ENCODE peak calls at places on chromosome 5, in seven cellular contexts. S is neural crest cell, V is dorsolateral prefrontal cortex, D is neural progenitor cell, O is progenitor cell of endocrine pancreas, Y is bronchial epithelial cell, M is ovary. Z is an unnamed sample.

GRCh38 chr5:138702166-138702826 is 50.9 kb upstream of the CTNNA1 start:
- DNase-seq in V (no peak), O (no peak), Y (no peak), D (no peak), S (no peak), M (no peak), Z (no peak)

GRCh38 chr5:36301858-36302603 is at the start of gene RANBP3L:
- DNase-seq in Y (peak), S (no peak), D (peak), M (no peak), O (no peak), V (no peak), Z (no peak)

GRCh38 chr5:133520062-133520461 is 92.3 kb downstream of the FSTL4 start:
- DNase-seq in S (no peak), O (no peak), V (no peak), D (no peak), M (no peak), Y (no peak), Z (no peak)

GRCh38 chr5:72480836-72481235 is 26.4 kb downstream of the ZNF366 start:
- DNase-seq in M (no peak), Y (no peak), V (no peak), D (no peak), O (no peak), S (no peak), Z (no peak)

GRCh38 chr5:64947031-64947430 is 178.3 kb downstream of the CWC27 start:
- DNase-seq in M (no peak), O (no peak), D (no peak), Y (peak), S (no peak), V (no peak), Z (no peak)

GRCh38 chr5:60492958-60493357 is 207.0 kb downstream of the DEPDC1B start:
- DNase-seq in V (no peak), Y (peak), O (no peak), M (no peak), D (no peak), S (no peak), Z (no peak)

GRCh38 chr5:66222455-66222854 is 78.4 kb downstream of the SREK1 start:
- DNase-seq in D (no peak), Y (no peak), V (no peak), S (no peak), M (no peak), O (no peak), Z (no peak)

GRCh38 chr5:112348915-112349314 is 70.2 kb downstream of the EPB41L4A start:
- DNase-seq in O (no peak), M (no peak), Y (no peak), S (no peak), V (no peak), D (no peak), Z (no peak)

GRCh38 chr5:41312478-41313060 is 99.2 kb upstream of the C6 start:
- DNase-seq in S (no peak), O (no peak), V (no peak), D (no peak), Y (no peak), M (no peak), Z (no peak)

GRCh38 chr5:1552469-1553255 is 28.9 kb upstream of the LPCAT1 start:
- DNase-seq in O (no peak), S (peak), Y (no peak), D (peak), V (peak), M (no peak), Z (peak)

GRCh38 chr5:134545070-134545868 is 19.8 kb downstream of the JADE2 start:
- DNase-seq in D (no peak), V (no peak), M (peak), Y (no peak), O (no peak), S (no peak), Z (peak)

GRCh38 chr5:137344723-137345322 is 154.3 kb downstream of the SPOCK1 start:
- DNase-seq in D (peak), V (no peak), Y (peak), M (no peak), O (peak), S (peak), Z (no peak)

GRCh38 chr5:17317499-17317898 is 100.1 kb downstream of the BASP1 start:
- DNase-seq in Y (no peak), D (no peak), V (no peak), O (no peak), M (no peak), S (no peak), Z (no peak)

GRCh38 chr5:454936-455335 is 12.0 kb downstream of the EXOC3 start:
- DNase-seq in O (no peak), V (peak), S (no peak), D (no peak), M (peak), Y (no peak), Z (no peak)
- TF ChIP-seq CTCF in O (no peak), V (no peak), S (no peak), D (no peak), M (no peak), Y (no peak), Z (no peak)

DNA sequence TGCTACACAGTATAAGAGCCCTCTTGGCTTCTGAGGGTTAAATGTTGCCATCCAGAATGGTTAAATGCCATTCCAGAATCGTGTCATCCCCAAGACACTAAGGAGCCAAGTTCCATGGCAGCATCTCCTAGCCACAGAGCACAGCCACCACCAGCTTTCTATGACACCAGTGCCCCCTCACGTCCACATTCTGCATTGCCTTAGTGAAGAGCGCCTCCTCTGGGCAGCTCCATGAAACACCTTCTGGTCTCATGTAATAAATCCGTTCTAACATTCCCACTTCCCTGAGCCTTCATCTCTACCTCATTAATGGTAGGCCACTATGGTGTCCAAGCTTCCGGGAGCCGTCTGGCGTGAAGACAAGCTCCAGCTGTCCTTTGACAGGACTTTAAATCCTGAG is 12.4 kb downstream of the CBY3 start:
- DNase-seq in V (no peak), S (peak), O (no peak), Y (peak), M (no peak), D (peak), Z (peak)
- TF ChIP-seq CTCF in V (peak), S (peak), O (peak), Y (peak), M (no peak), D (peak), Z (peak)

DNA sequence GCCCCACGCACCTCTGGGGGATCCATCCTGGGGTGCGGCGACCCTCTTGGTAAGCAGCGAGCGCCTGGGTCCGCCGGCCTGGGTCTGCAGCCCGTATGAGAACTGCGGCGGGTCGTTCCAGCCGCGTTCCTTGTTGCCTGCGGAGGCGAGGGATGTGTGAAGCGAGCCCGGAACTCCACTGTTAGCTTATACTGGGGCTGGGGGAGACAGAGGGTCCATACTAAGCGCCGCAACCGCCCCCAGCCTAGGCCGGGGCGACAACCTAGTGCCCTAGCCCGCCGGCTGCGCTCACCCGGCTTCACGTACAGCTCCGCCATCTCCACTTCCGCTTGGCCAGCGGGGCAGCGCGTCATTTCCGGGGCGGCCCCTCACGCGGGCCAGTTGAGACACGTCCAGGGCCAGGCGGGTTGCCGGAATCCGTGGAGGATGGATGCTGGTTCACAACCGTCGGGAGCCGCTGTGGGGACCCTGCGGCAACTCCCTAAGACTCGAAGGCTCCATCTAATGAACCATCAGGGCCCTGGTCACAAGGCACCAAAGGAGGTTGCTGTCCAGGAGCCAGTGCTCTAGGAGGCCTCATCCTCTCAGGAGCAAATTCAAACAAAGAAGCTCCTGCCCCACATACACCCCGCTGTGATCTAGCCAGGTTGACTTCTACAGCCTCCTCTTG is at the start of gene SRA1:
- DNase-seq in O (peak), S (peak), D (peak), V (peak), M (peak), Y (peak), Z (peak)
- TF ChIP-seq CTCF in O (no peak), S (no peak), D (no peak), V (no peak), M (no peak), Y (no peak), Z (no peak)

DNA sequence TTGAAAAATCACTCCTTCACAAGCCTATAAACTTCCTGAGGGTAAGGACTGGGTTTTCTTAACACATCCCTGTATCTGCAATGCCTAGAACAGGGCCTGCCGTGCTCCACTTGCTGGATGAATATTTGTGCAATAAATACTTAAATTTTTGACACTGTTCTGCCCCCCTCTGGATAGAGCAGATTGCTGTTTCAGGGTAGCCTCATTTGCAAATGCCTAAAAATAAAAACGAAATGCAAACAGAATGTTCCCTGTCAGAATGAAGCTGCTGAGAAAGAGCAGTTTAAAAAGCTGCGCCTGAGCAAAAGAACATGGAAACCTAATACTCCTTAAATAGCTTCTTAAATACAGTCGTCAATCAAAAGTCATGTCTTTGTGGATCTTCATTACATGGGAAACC is 385.3 kb downstream of the PRELID2 start:
- DNase-seq in V (no peak), Y (no peak), O (no peak), D (no peak), M (no peak), S (no peak), Z (no peak)
- TF ChIP-seq CTCF in V (peak), Y (no peak), O (no peak), D (no peak), M (no peak), S (no peak), Z (no peak)

GRCh38 chr5:80487444-80487828 is 464 bp upstream of the FAM151B start:
- DNase-seq in M (peak), Y (no peak), S (no peak), D (no peak), O (no peak), V (no peak), Z (no peak)

GRCh38 chr5:80483636-80484232 is 4.2 kb upstream of the FAM151B start:
- DNase-seq in S (no peak), D (no peak), Y (no peak), O (no peak), M (no peak), V (no peak), Z (no peak)

GRCh38 chr5:80492741-80493140 is 4.8 kb downstream of the FAM151B start:
- DNase-seq in D (no peak), M (no peak), S (no peak), V (no peak), Y (peak), O (no peak), Z (no peak)

GRCh38 chr5:80491296-80491695 is 3.4 kb downstream of the FAM151B start:
- DNase-seq in D (no peak), O (no peak), S (no peak), V (no peak), M (no peak), Y (no peak), Z (no peak)

GRCh38 chr5:80487829-80488708 is at the start of gene FAM151B:
- DNase-seq in O (peak), S (peak), V (peak), M (peak), D (peak), Y (peak), Z (peak)
- TF ChIP-seq CTCF in O (peak), S (no peak), V (peak), M (no peak), D (peak), Y (peak), Z (no peak)

Z was measured in heart left ventricle.